ENCODE peak calls at places on chromosomes 16 and 17, in five cellular contexts. P is CD8-positive, alpha-beta memory T cell; J is psoas muscle; D is astrocyte; Z is effector memory CD4-positive, alpha-beta T cell. H is an unnamed sample.

GRCh38 chr16:18984425-18985005 is 781 bp downstream of the TMC7 start:
- DNase-seq in P (no peak), J (no peak), D (no peak), Z (no peak), H (no peak)

GRCh38 chr17:65751263-65751662 is 189.8 kb upstream of the AXIN2 start:
- DNase-seq in P (no peak), J (no peak), D (no peak), Z (no peak), H (no peak)

GRCh38 chr16:84764970-84765369 is 54.8 kb upstream of the CRISPLD2 start:
- DNase-seq in P (no peak), J (no peak), D (no peak), Z (no peak), H (no peak)

GRCh38 chr17:58277107-58277506 is 3.6 kb downstream of the MPO start:
- DNase-seq in P (no peak), J (no peak), D (no peak), Z (no peak), H (peak; percentile 90)

GRCh38 chr17:4136373-4136772 is 6.5 kb downstream of the ZZEF1 start:
- DNase-seq in P (no peak), J (peak; percentile 74), D (peak; percentile 67), Z (no peak), H (no peak)

GRCh38 chr16:20307791-20308190 is 19.5 kb downstream of the GP2 start:
- DNase-seq in P (no peak), J (no peak), D (no peak), Z (no peak), H (no peak)

GRCh38 chr17:44095647-44096496 is 25.3 kb downstream of the G6PC3 start:
- DNase-seq in P (no peak), J (peak; percentile 82), D (peak; percentile 86), Z (no peak), H (peak; percentile 96)

GRCh38 chr16:11356573-11357331 is 11.5 kb downstream of the RMI2 start:
- DNase-seq in P (peak; percentile 65), J (peak; percentile 78), D (no peak), Z (peak; percentile 39), H (peak; percentile 85)

GRCh38 chr17:40556884-40557414 is 8.3 kb downstream of the CCR7 start:
- DNase-seq in P (no peak), J (peak; percentile 62), D (no peak), Z (no peak), H (no peak)

GRCh38 chr17:67970783-67971182 is 25.5 kb downstream of the C17orf58 start:
- DNase-seq in P (no peak), J (no peak), D (no peak), Z (no peak), H (no peak)

GRCh38 chr17:17305282-17305801 is 2.2 kb downstream of the NT5M start:
- DNase-seq in P (peak; percentile 74), J (no peak), D (no peak), Z (peak; percentile 24), H (peak; percentile 87)

GRCh38 chr17:50444841-50445715 is 19.1 kb downstream of the ACSF2 start:
- DNase-seq in P (no peak), J (no peak), D (no peak), Z (no peak), H (no peak)
- H3K27ac ChIP-seq in P (no peak overlapping the region), J (no peak overlapping the region), D (no peak overlapping the region), Z (no peak overlapping the region), H (no peak overlapping the region)

GRCh38 chr16:87953308-87954208 is 2.3 kb downstream of the BANP start:
- DNase-seq in P (no peak), J (no peak), D (no peak), Z (no peak), H (no peak)

GRCh38 chr16:87954361-87954760 is 3.1 kb downstream of the BANP start:
- DNase-seq in P (no peak), J (no peak), D (no peak), Z (no peak), H (no peak)

GRCh38 chr16:87955302-87956168 is 4.3 kb downstream of the BANP start:
- DNase-seq in P (no peak), J (no peak), D (peak; percentile 66), Z (no peak), H (peak; percentile 91)

GRCh38 chr16:87956169-87956770 is 5.0 kb downstream of the BANP start:
- DNase-seq in P (peak; percentile 83), J (no peak), D (peak; percentile 65), Z (peak; percentile 59), H (peak; percentile 93)

DNA sequence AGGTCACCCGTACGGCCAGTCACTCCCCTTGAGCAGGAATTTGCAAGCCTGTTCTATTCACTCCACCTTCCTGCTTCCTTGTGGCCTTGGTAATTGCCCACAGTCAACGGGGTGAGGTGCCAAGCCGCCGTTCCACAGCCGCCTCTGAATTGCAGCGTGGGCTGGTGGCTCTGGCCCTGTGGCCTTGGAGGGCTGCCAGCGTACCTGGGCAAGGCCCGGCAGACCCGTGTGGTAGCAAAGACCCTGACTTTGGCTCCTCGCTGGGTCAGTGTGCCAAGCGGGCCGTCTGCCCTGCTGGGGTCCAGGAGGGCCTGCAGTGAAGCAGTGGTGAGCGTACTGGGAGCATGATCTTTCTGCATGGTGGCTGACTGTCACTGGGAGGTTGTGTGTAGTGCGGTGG is 3.6 kb downstream of the BANP start:
- DNase-seq in P (no peak), J (no peak), D (no peak), Z (no peak), H (no peak)
- H3K27ac ChIP-seq in P (no peak overlapping the region), J (peak overlapping the region; percentile 99), D (peak overlapping the region; percentile 60), Z (peak overlapping the region; percentile 69), H (peak overlapping the region; percentile 83)

GRCh38 chr16:65917466-65917865 is 449.0 kb upstream of the CDH5 start:
- DNase-seq in P (no peak), J (no peak), D (no peak), Z (no peak), H (no peak)

GRCh38 chr16:65919977-65920376 is 446.5 kb upstream of the CDH5 start:
- DNase-seq in P (no peak), J (no peak), D (no peak), Z (no peak), H (no peak)

GRCh38 chr16:65919116-65919515 is 447.4 kb upstream of the CDH5 start:
- DNase-seq in P (no peak), J (no peak), D (no peak), Z (no peak), H (no peak)

GRCh38 chr16:65916995-65917394 is 449.5 kb upstream of the CDH5 start:
- DNase-seq in P (no peak), J (no peak), D (no peak), Z (no peak), H (no peak)

DNA sequence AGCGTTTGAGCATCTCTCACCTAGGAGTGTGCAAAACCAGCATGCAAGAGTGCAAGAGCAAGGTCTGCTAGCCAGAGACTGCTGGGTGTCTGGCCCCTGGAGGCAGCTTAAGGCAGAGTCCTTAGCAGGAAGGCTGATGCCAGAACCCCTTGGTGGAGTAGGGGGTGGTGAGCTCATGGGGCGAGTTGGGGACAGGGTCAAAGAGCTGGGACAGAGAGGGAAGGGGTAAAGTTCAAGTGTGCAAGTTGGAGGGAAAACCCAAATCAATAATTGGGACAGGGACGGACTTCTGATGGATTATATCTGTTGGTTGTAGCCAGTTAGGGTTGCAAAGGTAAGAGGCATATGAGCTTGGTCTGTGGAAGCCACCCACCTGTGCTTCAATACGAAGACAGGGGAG is 443.6 kb upstream of the CDH5 start:
- DNase-seq in P (no peak), J (no peak), D (no peak), Z (no peak), H (no peak)
- H3K27ac ChIP-seq in P (no peak overlapping the region), J (no peak overlapping the region), D (no peak overlapping the region), Z (no peak overlapping the region), H (no peak overlapping the region)

GRCh38 chr16:67917852-67918236 is 13.8 kb downstream of the CTRL start:
- DNase-seq in P (no peak), J (no peak), D (peak; percentile 72), Z (no peak), H (peak; percentile 97)

GRCh38 chr16:67917140-67917851 is 14.4 kb downstream of the CTRL start:
- DNase-seq in P (no peak), J (peak; percentile 72), D (no peak), Z (no peak), H (peak; percentile 87)

GRCh38 chr16:67919618-67920210 is 11.9 kb downstream of the CTRL start:
- DNase-seq in P (no peak), J (no peak), D (no peak), Z (no peak), H (no peak)

GRCh38 chr16:67914758-67915622 is 16.7 kb downstream of the CTRL start:
- DNase-seq in P (no peak), J (no peak), D (no peak), Z (no peak), H (peak; percentile 15)

DNA sequence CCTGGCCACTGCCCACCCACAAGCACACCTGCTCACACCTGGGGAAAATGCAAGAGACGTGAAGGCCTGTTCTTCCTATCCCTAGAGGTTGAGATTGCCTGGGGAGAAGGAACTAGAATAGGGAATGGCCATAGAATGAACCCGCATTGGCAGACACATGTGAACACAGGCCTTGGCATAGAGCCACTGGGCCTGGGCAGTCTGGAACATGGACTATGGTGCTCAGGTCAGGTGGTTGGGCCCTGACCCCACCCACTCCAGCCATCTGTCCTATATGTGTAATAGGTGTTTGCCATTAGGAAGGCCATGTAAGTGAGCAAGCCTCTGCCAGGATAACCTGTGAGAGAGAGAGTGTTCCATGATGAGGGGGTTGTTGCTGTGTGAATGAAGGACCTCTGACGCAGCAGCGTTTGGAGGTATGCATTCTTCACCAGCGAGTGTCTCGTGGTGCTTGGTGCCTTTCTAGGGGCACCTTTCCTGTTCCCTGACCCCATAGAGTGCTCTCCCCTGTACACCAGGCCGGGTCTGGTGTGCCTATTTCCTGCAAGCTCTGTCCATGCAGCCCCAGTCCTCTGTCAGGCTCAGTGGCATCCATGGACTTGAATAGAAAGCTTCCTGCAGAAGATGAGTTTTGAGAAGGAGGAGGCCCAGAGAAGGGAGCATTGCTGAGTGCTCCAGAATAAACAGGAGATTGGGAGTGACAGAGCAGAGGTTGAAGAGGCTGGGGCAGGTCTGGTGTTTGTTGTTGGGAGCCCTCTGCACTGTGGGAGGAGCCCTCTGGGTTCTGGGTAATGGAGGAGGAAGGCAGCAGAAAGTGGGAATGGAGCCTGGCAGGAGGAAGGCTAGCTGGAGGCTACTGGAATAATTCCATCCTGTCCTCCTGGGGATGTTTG is 15.6 kb downstream of the CTRL start:
- DNase-seq in P (no peak), J (no peak), D (no peak), Z (no peak), H (peak; percentile 15)
- H3K27ac ChIP-seq in P (peak overlapping the region; percentile 6), J (peak overlapping the region; percentile 91), D (no peak overlapping the region), Z (no peak overlapping the region), H (peak overlapping the region; percentile 65)

GRCh38 chr17:50268632-50269287 is 5.5 kb upstream of the TMEM92 start:
- DNase-seq in P (no peak), J (no peak), D (no peak), Z (no peak), H (peak; percentile 83)

GRCh38 chr17:50266384-50267073 is 7.7 kb upstream of the TMEM92 start:
- DNase-seq in P (no peak), J (no peak), D (peak; percentile 86), Z (no peak), H (peak; percentile 96)

GRCh38 chr17:50269477-50270429 is 4.5 kb upstream of the TMEM92 start:
- DNase-seq in P (peak; percentile 63), J (peak; percentile 78), D (peak; percentile 51), Z (peak; percentile 25), H (peak; percentile 95)

GRCh38 chr17:50267074-50267841 is 7.0 kb upstream of the TMEM92 start:
- DNase-seq in P (no peak), J (peak; percentile 52), D (no peak), Z (no peak), H (peak; percentile 87)

DNA sequence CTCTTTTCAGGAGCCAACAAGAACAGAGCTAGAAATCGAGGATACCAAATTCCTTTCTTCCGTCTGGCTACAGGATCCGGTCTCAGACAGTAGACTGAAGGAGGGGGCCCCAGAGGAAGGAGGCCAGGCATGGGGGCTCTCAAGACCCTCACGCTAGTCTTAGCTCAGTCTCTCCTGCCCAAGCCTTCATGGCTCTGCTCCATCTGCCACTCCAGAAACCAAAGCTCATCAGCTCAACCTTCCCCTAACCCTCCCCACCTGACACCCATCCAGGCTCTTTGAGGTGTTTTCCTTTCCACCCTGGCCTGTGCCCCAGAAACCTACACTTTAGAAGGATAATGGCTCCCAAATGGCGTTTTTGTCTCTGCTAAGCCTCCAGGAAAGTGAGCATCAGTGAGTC is 6.2 kb upstream of the TMEM92 start:
- DNase-seq in P (no peak), J (no peak), D (no peak), Z (no peak), H (peak; percentile 68)
- H3K27ac ChIP-seq in P (no peak overlapping the region), J (no peak overlapping the region), D (no peak overlapping the region), Z (no peak overlapping the region), H (peak overlapping the region; percentile 59)